ENCODE peak calls at places on chromosomes 1 and 21, in eight cellular contexts. One of them, this sample, is unnamed.

GRCh38 chr1:248288385-248288784 is 10.6 kb upstream of the OR2T33 start:
- DNase-seq in MM.1S: no peak
- DNase-seq in HCT116: no peak
- DNase-seq in GM23248: no peak
- DNase-seq in GM23338: no peak
- DNase-seq in SK-N-SH: no peak
- DNase-seq in neural progenitor cell: no peak
- DNase-seq in hepatocyte: no peak
- DNase-seq in this sample: no peak

GRCh38 chr1:155168456-155169210 is 4.5 kb downstream of the KRTCAP2 start:
- DNase-seq in MM.1S: no peak
- DNase-seq in HCT116: no peak
- DNase-seq in GM23248: no peak
- DNase-seq in GM23338: no peak
- DNase-seq in SK-N-SH: no peak
- DNase-seq in neural progenitor cell: no peak
- DNase-seq in hepatocyte: no peak
- DNase-seq in this sample: no peak

GRCh38 chr1:2192031-2192995 is 2.3 kb downstream of the FAAP20 start:
- DNase-seq in MM.1S: no peak
- DNase-seq in HCT116: no peak
- DNase-seq in GM23248: peak; percentile 92
- DNase-seq in GM23338: no peak
- DNase-seq in SK-N-SH: no peak
- DNase-seq in neural progenitor cell: no peak
- DNase-seq in hepatocyte: peak; percentile 64
- DNase-seq in this sample: no peak

GRCh38 chr1:231337043-231337471 is 595 bp downstream of the EXOC8 start:
- DNase-seq in MM.1S: peak; percentile 70
- DNase-seq in HCT116: no peak
- DNase-seq in GM23248: no peak
- DNase-seq in GM23338: peak; percentile 32
- DNase-seq in SK-N-SH: peak; percentile 65
- DNase-seq in neural progenitor cell: no peak
- DNase-seq in hepatocyte: no peak
- DNase-seq in this sample: no peak

GRCh38 chr1:154431586-154432373 is 26.6 kb downstream of the IL6R start:
- DNase-seq in MM.1S: no peak
- DNase-seq in HCT116: no peak
- DNase-seq in GM23248: peak; percentile 99
- DNase-seq in GM23338: no peak
- DNase-seq in SK-N-SH: no peak
- DNase-seq in neural progenitor cell: no peak
- DNase-seq in hepatocyte: peak; percentile 63
- DNase-seq in this sample: peak; percentile 87

GRCh38 chr1:157495285-157495684 is 57.0 kb downstream of the FCRL5 start:
- DNase-seq in MM.1S: peak; percentile 94
- DNase-seq in HCT116: no peak
- DNase-seq in GM23248: no peak
- DNase-seq in GM23338: no peak
- DNase-seq in SK-N-SH: no peak
- DNase-seq in neural progenitor cell: no peak
- DNase-seq in hepatocyte: no peak
- DNase-seq in this sample: no peak

GRCh38 chr1:67407498-67407897 is 22.7 kb downstream of the SERBP1 start:
- DNase-seq in MM.1S: no peak
- DNase-seq in HCT116: no peak
- DNase-seq in GM23248: no peak
- DNase-seq in GM23338: no peak
- DNase-seq in SK-N-SH: no peak
- DNase-seq in neural progenitor cell: no peak
- DNase-seq in hepatocyte: no peak
- DNase-seq in this sample: no peak

GRCh38 chr1:183012301-183012994 is 10.8 kb upstream of the LAMC1 start:
- DNase-seq in MM.1S: no peak
- DNase-seq in HCT116: no peak
- DNase-seq in GM23248: no peak
- DNase-seq in GM23338: no peak
- DNase-seq in SK-N-SH: no peak
- DNase-seq in neural progenitor cell: no peak
- DNase-seq in hepatocyte: no peak
- DNase-seq in this sample: no peak

GRCh38 chr1:150176593-150176992 is 26.9 kb downstream of the PLEKHO1 start:
- DNase-seq in MM.1S: no peak
- DNase-seq in HCT116: no peak
- DNase-seq in GM23248: no peak
- DNase-seq in GM23338: no peak
- DNase-seq in SK-N-SH: no peak
- DNase-seq in neural progenitor cell: no peak
- DNase-seq in hepatocyte: no peak
- DNase-seq in this sample: no peak

GRCh38 chr1:54547601-54548388 is at the start of gene ACOT11:
- DNase-seq in MM.1S: no peak
- DNase-seq in HCT116: no peak
- DNase-seq in GM23248: peak; percentile 89
- DNase-seq in GM23338: peak; percentile 75
- DNase-seq in SK-N-SH: peak; percentile 93
- DNase-seq in neural progenitor cell: peak; percentile 44
- DNase-seq in hepatocyte: peak; percentile 83
- DNase-seq in this sample: no peak

GRCh38 chr1:31036749-31037500 is 28.6 kb downstream of the PUM1 start:
- DNase-seq in MM.1S: no peak
- DNase-seq in HCT116: no peak
- DNase-seq in GM23248: peak; percentile 26
- DNase-seq in GM23338: no peak
- DNase-seq in SK-N-SH: no peak
- DNase-seq in neural progenitor cell: no peak
- DNase-seq in hepatocyte: no peak
- DNase-seq in this sample: no peak

GRCh38 chr1:214306270-214306669 is 25.3 kb downstream of the SMYD2 start:
- DNase-seq in MM.1S: no peak
- DNase-seq in HCT116: no peak
- DNase-seq in GM23248: no peak
- DNase-seq in GM23338: no peak
- DNase-seq in SK-N-SH: no peak
- DNase-seq in neural progenitor cell: no peak
- DNase-seq in hepatocyte: no peak
- DNase-seq in this sample: no peak

GRCh38 chr1:188706742-188707141 is 1770.9 kb downstream of the BRINP3 start:
- DNase-seq in MM.1S: no peak
- DNase-seq in HCT116: peak; percentile 91
- DNase-seq in GM23248: peak; percentile 4
- DNase-seq in GM23338: no peak
- DNase-seq in SK-N-SH: no peak
- DNase-seq in neural progenitor cell: no peak
- DNase-seq in hepatocyte: peak; percentile 6
- DNase-seq in this sample: peak; percentile 90

GRCh38 chr1:15205586-15206346 is 41.3 kb upstream of the FHAD1 start:
- DNase-seq in MM.1S: no peak
- DNase-seq in HCT116: no peak
- DNase-seq in GM23248: no peak
- DNase-seq in GM23338: no peak
- DNase-seq in SK-N-SH: no peak
- DNase-seq in neural progenitor cell: no peak
- DNase-seq in hepatocyte: no peak
- DNase-seq in this sample: no peak

GRCh38 chr1:53366901-53367502 is 39.1 kb upstream of the LRP8 start:
- DNase-seq in MM.1S: no peak
- DNase-seq in HCT116: no peak
- DNase-seq in GM23248: no peak
- DNase-seq in GM23338: no peak
- DNase-seq in SK-N-SH: no peak
- DNase-seq in neural progenitor cell: no peak
- DNase-seq in hepatocyte: no peak
- DNase-seq in this sample: no peak

GRCh38 chr21:43965911-43966585 is 46.1 kb upstream of the TRAPPC10 start:
- DNase-seq in MM.1S: no peak
- DNase-seq in HCT116: no peak
- DNase-seq in GM23248: no peak
- DNase-seq in GM23338: no peak
- DNase-seq in SK-N-SH: no peak
- DNase-seq in neural progenitor cell: no peak
- DNase-seq in hepatocyte: no peak
- DNase-seq in this sample: no peak

GRCh38 chr1:78665809-78666208 is 16.2 kb downstream of the IFI44 start:
- DNase-seq in MM.1S: no peak
- DNase-seq in HCT116: no peak
- DNase-seq in GM23248: no peak
- DNase-seq in GM23338: no peak
- DNase-seq in SK-N-SH: no peak
- DNase-seq in neural progenitor cell: no peak
- DNase-seq in hepatocyte: no peak
- DNase-seq in this sample: no peak

GRCh38 chr1:244709076-244709475 is 56.1 kb downstream of the DESI2 start:
- DNase-seq in MM.1S: no peak
- DNase-seq in HCT116: no peak
- DNase-seq in GM23248: no peak
- DNase-seq in GM23338: no peak
- DNase-seq in SK-N-SH: no peak
- DNase-seq in neural progenitor cell: no peak
- DNase-seq in hepatocyte: no peak
- DNase-seq in this sample: no peak

GRCh38 chr1:181089777-181090505 is 1.4 kb downstream of the IER5 start:
- DNase-seq in MM.1S: peak; percentile 78
- DNase-seq in HCT116: no peak
- DNase-seq in GM23248: peak; percentile 75
- DNase-seq in GM23338: peak; percentile 71
- DNase-seq in SK-N-SH: peak; percentile 80
- DNase-seq in neural progenitor cell: peak; percentile 76
- DNase-seq in hepatocyte: peak; percentile 75
- DNase-seq in this sample: peak; percentile 39

GRCh38 chr1:181091322-181092040 is 3.0 kb downstream of the IER5 start:
- DNase-seq in MM.1S: no peak
- DNase-seq in HCT116: no peak
- DNase-seq in GM23248: no peak
- DNase-seq in GM23338: no peak
- DNase-seq in SK-N-SH: no peak
- DNase-seq in neural progenitor cell: no peak
- DNase-seq in hepatocyte: no peak
- DNase-seq in this sample: no peak

GRCh38 chr1:181090653-181091126 is 2.2 kb downstream of the IER5 start:
- DNase-seq in MM.1S: peak; percentile 42
- DNase-seq in HCT116: no peak
- DNase-seq in GM23248: peak; percentile 54
- DNase-seq in GM23338: no peak
- DNase-seq in SK-N-SH: no peak
- DNase-seq in neural progenitor cell: no peak
- DNase-seq in hepatocyte: no peak
- DNase-seq in this sample: peak; percentile 39

GRCh38 chr1:181092883-181093282 is 4.4 kb downstream of the IER5 start:
- DNase-seq in MM.1S: no peak
- DNase-seq in HCT116: no peak
- DNase-seq in GM23248: no peak
- DNase-seq in GM23338: no peak
- DNase-seq in SK-N-SH: no peak
- DNase-seq in neural progenitor cell: no peak
- DNase-seq in hepatocyte: no peak
- DNase-seq in this sample: no peak

GRCh38 chr1:181092056-181092455 is 3.6 kb downstream of the IER5 start:
- DNase-seq in MM.1S: no peak
- DNase-seq in HCT116: no peak
- DNase-seq in GM23248: no peak
- DNase-seq in GM23338: no peak
- DNase-seq in SK-N-SH: no peak
- DNase-seq in neural progenitor cell: no peak
- DNase-seq in hepatocyte: no peak
- DNase-seq in this sample: no peak
- H3K4me3 ChIP-seq in MM.1S: no peak overlapping the region
- H3K4me3 ChIP-seq in HCT116: no peak overlapping the region
- H3K4me3 ChIP-seq in GM23248: peak overlapping the region; percentile 100
- H3K4me3 ChIP-seq in GM23338: peak overlapping the region; percentile 74
- H3K4me3 ChIP-seq in SK-N-SH: peak overlapping the region; percentile 96
- H3K4me3 ChIP-seq in neural progenitor cell: peak overlapping the region; percentile 74
- H3K4me3 ChIP-seq in hepatocyte: no peak overlapping the region
- H3K4me3 ChIP-seq in this sample: peak overlapping the region; percentile 99

DNA sequence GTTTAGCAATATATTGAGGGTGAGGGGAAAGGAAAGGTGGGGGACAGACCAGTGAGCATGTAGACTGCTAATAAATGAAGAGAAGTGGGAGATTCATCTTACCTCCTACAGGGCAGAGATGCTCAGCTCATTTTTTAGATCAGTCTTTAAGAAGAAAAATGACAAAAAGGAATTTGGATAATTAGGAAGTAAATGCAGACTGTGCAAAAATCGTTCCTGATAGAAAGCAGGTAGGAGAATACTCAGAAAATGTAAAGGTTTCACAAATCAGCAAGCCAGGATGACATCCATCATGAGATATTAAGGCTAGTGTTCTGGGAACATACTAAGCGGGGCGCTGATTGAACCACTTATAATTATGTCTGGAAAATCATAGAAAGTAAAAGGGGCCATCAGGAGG is 106.3 kb downstream of the RNF220 start:
- DNase-seq in MM.1S: no peak
- DNase-seq in HCT116: no peak
- DNase-seq in GM23248: no peak
- DNase-seq in GM23338: no peak
- DNase-seq in SK-N-SH: no peak
- DNase-seq in neural progenitor cell: no peak
- DNase-seq in hepatocyte: no peak
- DNase-seq in this sample: no peak
- H3K27me3 ChIP-seq in MM.1S: peaks cover 17% of the 10 kb centered on the region
- H3K27me3 ChIP-seq in HCT116: peaks cover 8% of the 10 kb centered on the region
- H3K27me3 ChIP-seq in GM23248: peaks cover 83% of the 10 kb centered on the region
- H3K27me3 ChIP-seq in GM23338: no peaks in the 10 kb centered on the region
- H3K27me3 ChIP-seq in SK-N-SH: peaks cover 35% of the 10 kb centered on the region
- H3K27me3 ChIP-seq in neural progenitor cell: peaks cover 100% of the 10 kb centered on the region
- H3K27me3 ChIP-seq in hepatocyte: peaks cover 57% of the 10 kb centered on the region
- H3K27me3 ChIP-seq in this sample: no peaks in the 10 kb centered on the region

DNA sequence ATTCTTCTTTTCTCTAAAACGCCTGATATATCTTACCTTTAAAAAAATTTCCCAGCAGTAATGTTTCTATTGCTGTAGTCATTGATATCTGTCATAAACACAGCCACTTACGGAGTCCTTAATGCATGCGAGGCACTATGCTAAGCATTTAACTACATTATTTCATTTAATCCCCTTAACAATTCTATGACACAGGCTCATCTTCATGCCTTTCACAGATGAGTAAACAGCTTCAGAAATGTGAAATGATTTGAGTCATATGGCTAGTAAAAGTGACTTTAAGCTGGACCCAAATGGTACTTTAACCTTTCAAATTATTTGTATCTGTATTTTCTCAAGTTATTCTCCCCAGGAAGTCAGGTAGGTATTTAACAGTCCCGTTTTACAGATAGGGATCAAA is 125.1 kb upstream of the FGGY start:
- DNase-seq in MM.1S: no peak
- DNase-seq in HCT116: no peak
- DNase-seq in GM23248: peak; percentile 43
- DNase-seq in GM23338: no peak
- DNase-seq in SK-N-SH: no peak
- DNase-seq in neural progenitor cell: no peak
- DNase-seq in hepatocyte: no peak
- DNase-seq in this sample: peak; percentile 36
- TF ChIP-seq EZH2phosphoT487 in MM.1S: no peak
- TF ChIP-seq EZH2phosphoT487 in HCT116: no peak
- TF ChIP-seq EZH2phosphoT487 in GM23248: no peak
- TF ChIP-seq EZH2phosphoT487 in GM23338: no peak
- TF ChIP-seq EZH2phosphoT487 in SK-N-SH: no peak
- TF ChIP-seq EZH2phosphoT487 in neural progenitor cell: no peak
- TF ChIP-seq EZH2phosphoT487 in hepatocyte: no peak
- TF ChIP-seq EZH2phosphoT487 in this sample: no peak

GRCh38 chr1:117093870-117094621 is 27.5 kb downstream of the TRIM45 start:
- DNase-seq in MM.1S: peak; percentile 68
- DNase-seq in HCT116: peak; percentile 8
- DNase-seq in GM23248: peak; percentile 78
- DNase-seq in GM23338: peak; percentile 61
- DNase-seq in SK-N-SH: peak; percentile 23
- DNase-seq in neural progenitor cell: peak; percentile 22
- DNase-seq in hepatocyte: peak; percentile 38
- DNase-seq in this sample: peak; percentile 52
- H3K4me3 ChIP-seq in MM.1S: no peak overlapping the region
- H3K4me3 ChIP-seq in HCT116: no peak overlapping the region
- H3K4me3 ChIP-seq in GM23248: peak overlapping the region; percentile 47
- H3K4me3 ChIP-seq in GM23338: no peak overlapping the region
- H3K4me3 ChIP-seq in SK-N-SH: no peak overlapping the region
- H3K4me3 ChIP-seq in neural progenitor cell: no peak overlapping the region
- H3K4me3 ChIP-seq in hepatocyte: no peak overlapping the region
- H3K4me3 ChIP-seq in this sample: no peak overlapping the region